ENCODE peak calls at places on chromosome 14, in ten cellular contexts. Y, O, R, B, K, Q, S, H, I and F are unnamed samples.

GRCh38 chr14:57390806-57391562 is 598 bp downstream of the NAA30 start:
- DNase-seq in I (peak), R (peak), O (peak), B (peak), Q (peak), S (peak), K (no peak), H (peak), Y (peak), F (no peak)

GRCh38 chr14:64501326-64502171 is 2.1 kb downstream of the ZBTB25 start:
- DNase-seq in S (peak), O (no peak), Q (peak), K (peak), B (peak), R (peak), I (no peak), H (peak), Y (peak), F (peak)

GRCh38 chr14:100737526-100737925 is 10.8 kb downstream of the DLK1 start:
- DNase-seq in O (no peak), H (no peak), S (no peak), K (no peak), B (no peak), Y (peak), Q (no peak), R (no peak), I (no peak), F (no peak)

GRCh38 chr14:78083837-78084236 is 86.3 kb upstream of the NRXN3 start:
- DNase-seq in B (no peak), R (no peak), O (no peak), I (no peak), Y (no peak), Q (no peak), K (no peak), H (peak), S (no peak), F (no peak)

GRCh38 chr14:97077253-97077653 is 280.1 kb downstream of the VRK1 start:
- DNase-seq in H (no peak), Y (no peak), K (peak), R (peak), O (peak), B (peak), Q (no peak), I (peak), S (peak), F (peak)

GRCh38 chr14:76644875-76645518 is 116.3 kb upstream of the VASH1 start:
- DNase-seq in K (peak), R (no peak), B (peak), O (no peak), I (peak), H (peak), Y (no peak), Q (peak), S (peak), F (peak)

GRCh38 chr14:104753528-104754212 is 723 bp downstream of the SIVA1 start:
- DNase-seq in B (peak), Y (no peak), S (peak), O (peak), I (no peak), Q (no peak), H (no peak), R (no peak), K (no peak), F (no peak)

GRCh38 chr14:104694991-104695659 is 5.7 kb downstream of the INF2 start:
- DNase-seq in Q (no peak), B (no peak), Y (no peak), K (no peak), I (no peak), H (no peak), R (no peak), S (peak), O (peak), F (no peak)

GRCh38 chr14:104387000-104387384 is 192.6 kb upstream of the C14orf180 start:
- DNase-seq in R (no peak), H (no peak), B (peak), I (no peak), Q (no peak), S (no peak), O (no peak), K (no peak), Y (peak), F (no peak)

GRCh38 chr14:41925409-41925808 is 318.7 kb downstream of the LRFN5 start:
- DNase-seq in R (no peak), I (peak), O (no peak), H (no peak), Y (no peak), K (peak), B (no peak), S (peak), Q (no peak), F (no peak)

GRCh38 chr14:32779845-32780244 is 158.8 kb upstream of the NPAS3 start:
- DNase-seq in O (no peak), S (no peak), H (no peak), Q (no peak), K (peak), R (no peak), I (no peak), Y (no peak), B (no peak), F (no peak)

GRCh38 chr14:101559624-101560533 is 1.4 kb upstream of the DIO3 start:
- DNase-seq in S (peak), I (no peak), H (no peak), Q (no peak), R (no peak), K (peak), O (no peak), Y (no peak), B (no peak), F (no peak)

GRCh38 chr14:73717247-73717646 is 3.1 kb upstream of the PNMA1 start:
- DNase-seq in S (no peak), Y (no peak), I (no peak), O (no peak), H (peak), K (no peak), Q (no peak), B (no peak), R (no peak), F (no peak)

GRCh38 chr14:91321131-91321530 is 76.6 kb upstream of the GPR68 start:
- DNase-seq in K (no peak), B (no peak), Y (peak), O (no peak), S (no peak), H (no peak), Q (no peak), R (no peak), I (no peak), F (no peak)

GRCh38 chr14:95504135-95505029 is 12.1 kb downstream of the SYNE3 start:
- DNase-seq in Q (no peak), Y (no peak), I (no peak), R (no peak), H (peak), S (no peak), O (no peak), B (peak), K (peak), F (no peak)

GRCh38 chr14:95057851-95058250 is 99.5 kb downstream of the DICER1 start:
- DNase-seq in Q (no peak), Y (peak), R (no peak), B (no peak), O (no peak), H (no peak), S (no peak), K (no peak), I (no peak), F (no peak)